ENCODE peak calls at places on chromosomes 6 and 20, in ten cellular contexts. F is upper lobe of right lung, Y is WTC11, I is type B pancreatic cell, E is B cell, L is NB4, A is neural progenitor cell, U is thoracic aorta, W is astrocyte, C is cardiac muscle cell. S is an unnamed sample.

GRCh38 chr6:141726158-141726557 is 406.6 kb upstream of the GJE1 start:
- DNase-seq in F (no peak), Y (no peak), I (no peak), E (no peak), L (no peak), A (peak), U (no peak), W (no peak), C (peak), S (no peak)

GRCh38 chr20:62668441-62669027 is 26.2 kb downstream of the SLCO4A1 start:
- DNase-seq in F (no peak), Y (peak), I (no peak), E (peak), L (peak), A (peak), U (no peak), W (peak), C (peak), S (peak)

GRCh38 chr6:161498359-161498758 is 224.5 kb upstream of the AGPAT4 start:
- DNase-seq in F (no peak), Y (peak), I (no peak), E (no peak), L (peak), A (peak), U (no peak), W (peak), C (peak), S (no peak)

GRCh38 chr20:25226433-25227316 is 21.2 kb upstream of the PYGB start:
- DNase-seq in F (no peak), Y (no peak), I (no peak), E (no peak), L (peak), A (no peak), U (no peak), W (no peak), C (no peak), S (no peak)

GRCh38 chr6:33991610-33992009 is 154.3 kb downstream of the GRM4 start:
- DNase-seq in F (no peak), Y (no peak), I (no peak), E (no peak), L (no peak), A (no peak), U (no peak), W (no peak), C (no peak), S (no peak)

GRCh38 chr6:4125933-4126864 is 9.2 kb downstream of the ECI2 start:
- DNase-seq in F (no peak), Y (no peak), I (no peak), E (no peak), L (peak), A (no peak), U (no peak), W (peak), C (no peak), S (no peak)

GRCh38 chr6:6217838-6218237 is 102.6 kb downstream of the F13A1 start:
- DNase-seq in F (no peak), Y (no peak), I (no peak), E (no peak), L (no peak), A (no peak), U (no peak), W (no peak), C (no peak), S (no peak)

GRCh38 chr20:5481872-5482271 is 165.1 kb upstream of the PROKR2 start:
- DNase-seq in F (no peak), Y (no peak), I (no peak), E (no peak), L (no peak), A (no peak), U (no peak), W (no peak), C (no peak), S (no peak)

GRCh38 chr6:167858086-167858591 is 31.4 kb downstream of the AFDN start:
- DNase-seq in F (no peak), Y (no peak), I (no peak), E (no peak), L (no peak), A (no peak), U (no peak), W (peak), C (no peak), S (no peak)

GRCh38 chr6:15246217-15247211 is 645 bp downstream of the JARID2 start:
- DNase-seq in F (peak), Y (no peak), I (no peak), E (no peak), L (peak), A (peak), U (no peak), W (no peak), C (no peak), S (no peak)

GRCh38 chr20:13262701-13263335 is 41.7 kb downstream of the ISM1 start:
- DNase-seq in F (no peak), Y (no peak), I (no peak), E (no peak), L (no peak), A (no peak), U (no peak), W (no peak), C (no peak), S (no peak)

GRCh38 chr6:53151676-53152075 is 3.0 kb upstream of the GCM1 start:
- DNase-seq in F (no peak), Y (peak), I (no peak), E (no peak), L (peak), A (peak), U (no peak), W (no peak), C (no peak), S (no peak)

GRCh38 chr6:14146459-14147096 is 29.0 kb downstream of the CD83 start:
- DNase-seq in F (no peak), Y (no peak), I (no peak), E (no peak), L (no peak), A (peak), U (no peak), W (no peak), C (peak), S (no peak)

GRCh38 chr6:141824258-141824795 is 308.4 kb upstream of the GJE1 start:
- DNase-seq in F (no peak), Y (no peak), I (no peak), E (no peak), L (no peak), A (no peak), U (no peak), W (no peak), C (peak), S (no peak)

GRCh38 chr6:14763139-14763538 is 482.7 kb upstream of the JARID2 start:
- DNase-seq in F (no peak), Y (no peak), I (no peak), E (no peak), L (no peak), A (no peak), U (no peak), W (peak), C (no peak), S (no peak)

GRCh38 chr6:28383235-28384142 is 16.1 kb downstream of the ZSCAN12 start:
- DNase-seq in F (peak), Y (peak), I (peak), E (peak), L (peak), A (peak), U (peak), W (peak), C (peak), S (no peak)

GRCh38 chr20:37327748-37328147 is 18.2 kb upstream of the SRC start:
- DNase-seq in F (peak), Y (no peak), I (no peak), E (no peak), L (no peak), A (no peak), U (peak), W (peak), C (no peak), S (no peak)

GRCh38 chr6:79872986-79873385 is 74.4 kb downstream of the ELOVL4 start:
- DNase-seq in F (no peak), Y (no peak), I (no peak), E (no peak), L (peak), A (no peak), U (no peak), W (peak), C (no peak), S (no peak)

GRCh38 chr6:3296537-3297453 is 38.0 kb downstream of the PSMG4 start:
- DNase-seq in F (peak), Y (no peak), I (no peak), E (no peak), L (no peak), A (no peak), U (no peak), W (no peak), C (no peak), S (no peak)

GRCh38 chr6:13877116-13877515 is 47.6 kb upstream of the RNF182 start:
- DNase-seq in F (no peak), Y (no peak), I (no peak), E (no peak), L (no peak), A (no peak), U (no peak), W (peak), C (no peak), S (no peak)

GRCh38 chr6:4656106-4656505 is 120.1 kb upstream of the CDYL start:
- DNase-seq in F (no peak), Y (no peak), I (peak), E (no peak), L (no peak), A (no peak), U (no peak), W (no peak), C (no peak), S (peak)

GRCh38 chr6:64589961-64590360 is 954.4 kb downstream of the PHF3 start:
- DNase-seq in F (no peak), Y (no peak), I (no peak), E (no peak), L (no peak), A (peak), U (no peak), W (no peak), C (no peak), S (no peak)

GRCh38 chr20:53595018-53595378 is 1.4 kb upstream of the ZNF217 start:
- DNase-seq in F (no peak), Y (no peak), I (no peak), E (no peak), L (no peak), A (no peak), U (no peak), W (no peak), C (no peak), S (no peak)

GRCh38 chr6:116217069-116217468 is 36.8 kb downstream of the TSPYL4 start:
- DNase-seq in F (no peak), Y (no peak), I (no peak), E (no peak), L (peak), A (peak), U (no peak), W (peak), C (peak), S (no peak)

GRCh38 chr20:2399390-2399789 is 18.7 kb downstream of the TGM6 start:
- DNase-seq in F (no peak), Y (no peak), I (no peak), E (no peak), L (no peak), A (no peak), U (no peak), W (no peak), C (no peak), S (peak)

GRCh38 chr6:149044394-149044965 is 273.0 kb upstream of the TAB2 start:
- DNase-seq in F (no peak), Y (no peak), I (no peak), E (no peak), L (no peak), A (no peak), U (no peak), W (no peak), C (no peak), S (no peak)

GRCh38 chr6:24403501-24403824 is 727 bp downstream of the MRS2 start:
- DNase-seq in F (no peak), Y (no peak), I (no peak), E (no peak), L (no peak), A (no peak), U (no peak), W (no peak), C (no peak), S (no peak)

GRCh38 chr6:24397631-24398030 is 5.1 kb upstream of the MRS2 start:
- DNase-seq in F (no peak), Y (no peak), I (no peak), E (no peak), L (no peak), A (peak), U (no peak), W (no peak), C (no peak), S (no peak)

GRCh38 chr6:24405262-24405661 is 2.5 kb downstream of the MRS2 start:
- DNase-seq in F (no peak), Y (no peak), I (no peak), E (no peak), L (no peak), A (no peak), U (no peak), W (no peak), C (no peak), S (no peak)

GRCh38 chr6:24401458-24401857 is 1.3 kb upstream of the MRS2 start:
- DNase-seq in F (no peak), Y (peak), I (no peak), E (no peak), L (no peak), A (no peak), U (no peak), W (no peak), C (peak), S (no peak)

DNA sequence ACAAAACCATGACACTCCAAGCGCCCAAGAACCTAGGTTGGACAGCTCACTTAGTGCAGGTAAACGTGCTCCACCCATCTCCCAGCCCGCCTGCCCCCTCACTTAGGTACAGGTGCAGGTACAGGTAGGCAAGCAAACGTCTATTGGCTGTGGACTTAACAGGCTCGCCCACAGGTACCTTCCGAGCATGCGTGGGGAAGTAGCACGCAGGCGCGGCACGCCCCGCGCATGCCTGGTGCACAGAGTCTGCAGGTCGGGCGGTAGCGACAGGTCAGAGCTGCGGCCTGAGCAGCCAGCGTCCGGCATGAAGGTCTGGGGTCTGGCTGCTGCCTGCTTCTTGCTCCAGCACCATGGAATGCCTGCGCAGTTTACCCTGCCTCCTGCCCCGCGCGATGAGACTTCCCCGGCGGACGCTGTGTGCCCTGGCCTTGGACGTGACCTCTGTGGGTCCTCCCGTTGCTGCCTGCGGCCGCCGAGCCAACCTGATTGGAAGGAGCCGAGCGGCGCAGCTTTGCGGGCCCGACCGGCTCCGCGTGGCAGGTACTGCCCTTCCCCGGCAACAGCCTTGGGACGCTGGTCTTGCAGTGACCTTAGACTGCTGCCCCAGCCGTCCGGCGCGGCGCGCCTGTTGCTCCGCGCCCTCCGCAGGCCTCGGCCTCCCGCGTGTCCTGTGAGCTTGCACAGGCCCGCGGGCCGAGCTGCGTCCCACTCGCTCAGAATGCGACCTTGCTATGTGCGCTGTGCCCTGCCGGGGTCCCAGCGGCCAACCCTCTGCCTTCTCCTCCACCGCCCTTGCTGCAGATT is at the start of gene MRS2:
- DNase-seq in F (peak), Y (peak), I (peak), E (peak), L (peak), A (peak), U (peak), W (peak), C (peak), S (peak)
- TF ChIP-seq CTCF in F (no peak), Y (no peak), I (no peak), E (no peak), L (no peak), A (no peak), U (no peak), W (no peak), C (no peak), S (no peak)

GRCh38 chr6:32971581-32972352 is 3.4 kb downstream of the BRD2 start:
- DNase-seq in F (peak), Y (peak), I (peak), E (peak), L (peak), A (peak), U (peak), W (peak), C (peak), S (peak)
- TF ChIP-seq CTCF in F (no peak), Y (no peak), I (peak), E (no peak), L (no peak), A (no peak), U (peak), W (no peak), C (no peak), S (no peak)

DNA sequence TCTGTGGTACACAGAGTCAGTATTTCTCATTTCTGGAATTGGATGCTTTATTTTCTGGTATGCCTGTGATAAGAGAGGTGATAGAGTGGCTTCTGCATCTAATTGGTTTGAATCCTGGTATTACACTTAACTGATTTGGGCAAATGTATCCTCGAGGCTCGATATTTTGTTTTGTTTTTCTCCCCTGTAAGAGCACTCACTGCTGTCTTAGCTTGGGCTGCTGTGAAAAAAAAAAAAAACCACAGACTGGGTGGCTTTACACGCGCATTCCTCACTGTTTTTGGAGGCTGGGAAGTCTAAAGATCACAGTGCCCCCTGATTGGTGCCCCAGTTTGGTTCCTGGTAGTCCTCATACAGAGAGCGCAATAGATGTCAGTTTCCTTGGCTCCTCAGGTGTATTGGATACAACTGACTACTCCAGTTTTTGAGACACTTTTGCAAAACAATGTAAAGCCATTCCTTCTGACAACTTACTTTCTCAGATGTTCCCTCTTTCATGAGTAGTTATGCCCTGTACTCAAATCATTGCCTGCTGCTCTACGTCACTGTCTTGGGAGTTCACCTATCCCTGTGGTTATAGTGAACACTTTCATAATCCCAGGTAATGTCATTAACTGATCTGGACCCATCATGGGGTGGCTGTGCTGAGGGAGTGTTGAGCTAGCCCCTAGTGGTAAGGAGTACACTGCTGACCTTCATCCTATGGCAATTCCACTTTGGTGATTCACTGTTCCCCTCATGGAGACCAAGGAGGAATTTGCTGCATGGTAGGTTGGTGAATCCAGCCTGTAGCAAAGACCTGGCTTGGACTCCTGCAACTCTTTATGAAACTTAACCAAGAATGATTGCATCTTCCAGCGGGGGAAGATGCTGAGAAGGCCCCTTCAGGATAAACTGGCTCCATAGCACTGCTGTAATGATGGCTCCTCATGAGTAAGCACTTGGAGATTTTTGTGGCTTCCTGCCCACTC is 3.5 kb upstream of the ACAT2 start:
- DNase-seq in F (no peak), Y (no peak), I (no peak), E (no peak), L (no peak), A (no peak), U (no peak), W (peak), C (no peak), S (no peak)
- TF ChIP-seq CTCF in F (no peak), Y (no peak), I (no peak), E (no peak), L (peak), A (peak), U (no peak), W (peak), C (peak), S (no peak)

DNA sequence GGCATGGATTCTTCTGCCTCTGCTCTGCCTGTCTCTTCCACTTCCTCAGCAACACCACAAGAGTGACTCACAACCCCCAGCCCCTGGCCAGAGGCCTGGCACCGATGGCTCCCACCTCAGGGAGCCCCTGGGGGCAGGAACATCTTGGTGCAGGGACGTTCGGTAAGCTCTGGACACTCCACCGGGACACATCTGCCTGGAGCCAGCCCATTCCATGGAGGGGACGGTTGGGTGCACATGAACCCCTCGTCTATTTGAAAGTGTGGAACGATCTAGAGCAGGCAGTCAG is 246.5 kb downstream of the ERMARD start:
- DNase-seq in F (peak), Y (no peak), I (no peak), E (no peak), L (peak), A (no peak), U (no peak), W (no peak), C (no peak), S (peak)
- TF ChIP-seq CTCF in F (no peak), Y (no peak), I (no peak), E (no peak), L (no peak), A (no peak), U (no peak), W (no peak), C (no peak), S (no peak)

GRCh38 chr20:57465943-57466342 is 59.0 kb downstream of the CTCFL start:
- DNase-seq in F (no peak), Y (no peak), I (no peak), E (no peak), L (no peak), A (no peak), U (no peak), W (no peak), C (no peak), S (no peak)
- TF ChIP-seq CTCF in F (peak), Y (peak), I (peak), E (no peak), L (peak), A (peak), U (no peak), W (no peak), C (peak), S (peak)

GRCh38 chr6:8574749-8575468 is 139.6 kb upstream of the SLC35B3 start:
- DNase-seq in F (no peak), Y (no peak), I (no peak), E (no peak), L (no peak), A (no peak), U (no peak), W (no peak), C (no peak), S (no peak)

GRCh38 chr6:8583291-8583690 is 147.9 kb upstream of the SLC35B3 start:
- DNase-seq in F (no peak), Y (no peak), I (no peak), E (no peak), L (no peak), A (no peak), U (no peak), W (no peak), C (no peak), S (no peak)

GRCh38 chr6:8574311-8574710 is 139.0 kb upstream of the SLC35B3 start:
- DNase-seq in F (no peak), Y (no peak), I (no peak), E (no peak), L (no peak), A (no peak), U (no peak), W (no peak), C (no peak), S (no peak)

GRCh38 chr6:8579372-8579771 is 144.0 kb upstream of the SLC35B3 start:
- DNase-seq in F (no peak), Y (no peak), I (no peak), E (no peak), L (no peak), A (no peak), U (no peak), W (no peak), C (no peak), S (no peak)

GRCh38 chr6:8578006-8578405 is 142.7 kb upstream of the SLC35B3 start:
- DNase-seq in F (no peak), Y (no peak), I (no peak), E (no peak), L (no peak), A (no peak), U (no peak), W (no peak), C (no peak), S (no peak)
- TF ChIP-seq CTCF in F (no peak), Y (no peak), I (no peak), E (no peak), L (no peak), A (no peak), U (no peak), W (no peak), C (no peak), S (no peak)

S was measured in osteocyte.